ENCODE peak calls at places on chromosomes 16 and 17, in four cellular contexts. T is HepG2, E is HCT116, O is H1. G is an unnamed sample.

GRCh38 chr17:19361975-19362292 is 589 bp downstream of the B9D1 start:
- DNase-seq in O (no peak), E (no peak), T (no peak), G (no peak)

GRCh38 chr16:89495121-89495520 is 4.8 kb upstream of the ANKRD11 start:
- DNase-seq in O (no peak), E (no peak), T (no peak), G (no peak)

GRCh38 chr17:8799001-8799850 is at the start of gene MFSD6L:
- DNase-seq in T (no peak), E (no peak), O (peak), G (no peak)

GRCh38 chr16:66308096-66308495 is 58.4 kb upstream of the CDH5 start:
- DNase-seq in O (no peak), T (no peak), E (no peak), G (no peak)

GRCh38 chr17:83062818-83063671 is 16.4 kb upstream of the METRNL start:
- DNase-seq in E (no peak), T (no peak), O (no peak), G (no peak)

GRCh38 chr17:76678330-76678729 is 32.4 kb downstream of the MXRA7 start:
- DNase-seq in E (no peak), T (no peak), O (no peak), G (no peak)

GRCh38 chr17:75326587-75326955 is 37.3 kb upstream of the SLC25A19 start:
- DNase-seq in E (no peak), O (no peak), T (no peak), G (no peak)

GRCh38 chr17:79920751-79921410 is 81.6 kb upstream of the CBX4 start:
- DNase-seq in T (no peak), O (no peak), E (no peak), G (no peak)

GRCh38 chr17:30458371-30458770 is 18.8 kb upstream of the GOSR1 start:
- DNase-seq in T (no peak), E (no peak), O (no peak), G (no peak)

GRCh38 chr17:54969658-54970572 is 1.4 kb downstream of the STXBP4 start:
- DNase-seq in T (peak), O (no peak), E (no peak), G (no peak)

GRCh38 chr16:89955001-89955685 is 6.6 kb downstream of the DEF8 start:
- DNase-seq in O (no peak), T (no peak), E (no peak), G (no peak)

GRCh38 chr16:27776556-27776955 is 226.6 kb downstream of the KATNIP start:
- DNase-seq in O (no peak), E (no peak), T (no peak), G (no peak)

GRCh38 chr16:49928176-49928892 is 72.4 kb upstream of the ZNF423 start:
- DNase-seq in E (no peak), T (no peak), O (no peak), G (no peak)

GRCh38 chr17:49012893-49013255 is 15.7 kb downstream of the IGF2BP1 start:
- DNase-seq in T (no peak), E (no peak), O (no peak), G (no peak)

DNA sequence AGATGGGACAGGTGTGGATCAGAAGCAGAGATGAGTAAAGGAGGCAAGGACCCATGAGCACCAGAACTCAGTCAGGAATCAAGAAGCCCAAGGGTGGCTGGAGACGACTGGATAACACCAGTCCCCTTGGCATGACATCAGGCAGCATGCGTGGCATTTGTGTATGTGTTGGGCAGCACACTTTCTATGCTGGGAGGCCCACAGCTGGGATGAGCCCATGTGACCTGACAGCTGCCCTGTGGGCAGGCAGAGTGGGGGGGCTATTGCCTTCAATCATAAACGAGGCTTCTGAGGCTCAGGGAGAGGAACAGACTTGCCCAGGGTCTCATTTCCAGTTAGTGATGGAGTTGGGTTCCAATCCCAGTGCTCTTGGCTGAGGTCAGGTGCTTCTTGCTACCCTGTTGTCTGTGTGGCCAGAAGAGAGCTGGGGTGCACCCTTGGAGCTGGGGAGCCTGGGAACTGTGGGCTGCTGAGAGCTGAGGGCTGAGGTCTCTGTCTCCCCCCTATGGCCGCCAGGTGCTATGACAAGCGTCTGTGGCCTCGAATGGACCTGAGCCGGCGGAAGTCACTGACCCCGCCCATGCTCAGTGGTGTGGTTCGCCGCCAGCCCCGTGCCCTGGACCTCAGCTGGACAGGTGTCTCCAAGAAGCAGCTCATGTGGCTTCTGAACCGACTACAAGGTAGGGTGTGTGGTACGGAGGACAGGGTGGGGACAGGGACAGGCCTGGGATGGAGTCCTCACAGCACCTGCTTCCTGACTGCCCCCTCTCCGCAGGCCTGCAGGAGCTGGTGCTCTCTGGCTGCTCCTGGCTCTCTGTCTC is 7.1 kb upstream of the ORAI3 start:
- DNase-seq in T (peak), O (peak), E (peak), G (peak)
- TF ChIP-seq FOSL1 in T (no peak), O (no peak), E (no peak), G (no peak)

DNA sequence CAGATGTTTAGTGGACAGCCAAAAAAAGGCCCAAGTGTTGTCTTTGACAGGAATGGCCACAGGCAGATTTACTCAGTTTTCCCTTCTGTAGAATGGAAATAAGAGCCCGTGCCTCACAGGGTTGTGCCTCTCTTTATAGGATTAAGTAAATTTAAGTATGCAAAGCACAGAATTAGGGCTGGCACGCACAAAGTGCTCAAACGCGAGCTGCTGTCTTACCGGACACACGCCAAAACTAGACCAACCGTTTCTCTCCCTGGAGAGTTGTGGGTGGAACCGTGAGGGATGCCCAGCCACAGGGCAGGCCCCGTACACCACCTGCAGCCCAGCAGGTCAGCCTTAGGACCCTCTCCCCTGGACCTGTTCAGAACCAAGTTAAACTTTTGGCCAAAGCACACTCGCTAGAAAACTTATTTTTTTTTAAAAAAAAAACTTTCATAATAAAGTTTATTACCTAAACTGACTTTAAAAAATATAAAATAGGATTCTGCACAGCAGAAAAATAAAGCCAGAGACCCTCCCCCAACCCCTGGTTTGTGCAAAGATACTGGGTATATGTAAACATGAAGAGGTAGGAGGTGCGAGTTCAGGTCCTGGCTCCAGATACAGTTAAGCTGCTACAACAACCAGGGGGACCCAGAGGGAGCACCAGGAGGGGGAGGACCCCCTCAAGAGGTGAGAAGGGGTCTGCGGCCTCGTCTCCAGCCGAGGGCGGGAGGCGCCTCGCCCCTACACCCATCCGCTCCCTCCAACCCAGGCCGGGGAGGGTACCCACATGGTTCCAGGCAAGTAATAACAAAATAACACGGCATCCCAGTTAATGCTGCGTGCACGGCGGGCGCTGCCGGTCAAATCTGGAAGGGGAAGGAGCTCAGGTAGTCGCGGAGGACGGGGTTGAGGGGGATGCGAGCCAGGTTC is 1.8 kb downstream of the SOCS1 start:
- DNase-seq in O (no peak), E (no peak), T (no peak), G (peak)
- TF ChIP-seq FOSL1 in O (no peak), E (no peak), T (no peak), G (no peak)

DNA sequence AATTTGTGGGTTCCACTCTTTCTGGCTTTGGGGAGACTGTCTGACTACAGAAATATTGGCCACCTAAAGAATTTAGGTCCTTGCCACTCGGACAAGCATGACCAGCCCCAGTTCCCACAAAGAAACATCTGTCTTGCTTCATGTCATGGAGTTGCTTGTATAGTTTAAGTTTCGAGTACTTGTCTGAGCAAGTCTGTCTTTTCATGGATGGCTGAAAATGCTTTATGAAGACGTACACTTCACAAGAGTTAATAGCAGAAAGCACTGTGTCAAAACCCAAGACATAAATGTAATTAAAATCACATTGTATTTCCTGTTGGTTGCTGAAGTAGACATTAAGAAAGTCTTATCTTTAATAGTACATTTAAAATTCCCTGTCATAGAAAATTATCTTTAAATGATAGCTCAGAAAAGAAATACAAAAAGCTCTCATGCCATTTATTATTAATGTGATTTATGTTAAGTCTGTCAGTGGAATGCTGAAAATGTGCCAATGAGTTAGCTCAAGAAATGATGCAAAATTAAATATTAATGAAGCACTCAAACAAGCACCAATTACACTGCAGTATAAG is 29.8 kb upstream of the XYLT2 start:
- DNase-seq in T (no peak), O (no peak), E (no peak), G (no peak)
- TF ChIP-seq FOSL1 in T (no peak), O (no peak), E (no peak), G (no peak)

DNA sequence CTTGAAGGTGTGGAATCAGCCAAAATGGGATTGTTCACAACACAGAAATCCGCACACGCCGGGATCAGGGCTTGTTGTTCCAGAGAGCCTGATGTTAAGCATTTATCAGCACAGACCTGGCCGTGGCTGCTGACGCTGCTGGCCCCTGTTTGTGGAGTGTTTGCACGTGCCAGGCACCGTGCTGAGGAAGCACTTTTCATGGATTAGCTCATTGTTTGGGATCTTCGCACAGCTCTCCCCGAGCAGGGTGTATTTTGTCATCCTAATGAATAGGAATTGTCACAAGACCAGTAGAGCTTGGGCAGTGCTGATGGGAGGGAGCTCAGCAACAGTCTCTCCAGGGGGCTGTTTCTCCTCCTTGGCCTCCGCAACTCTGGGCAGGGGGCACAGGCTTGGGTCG is 160.4 kb upstream of the PLCG2 start:
- DNase-seq in O (no peak), E (no peak), T (no peak), G (no peak)
- TF ChIP-seq FOSL1 in O (no peak), E (no peak), T (no peak), G (no peak)